ENCODE peak calls at places on chromosomes 3 and 15, in eight cellular contexts. T is hepatocyte, A is neural progenitor cell, I is neuronal stem cell, M is fibroblast of lung, S is astrocyte, Y is HepG2, G is osteoblast. J is an unnamed sample. For H3K27me3, the result is how much of the 10 kb centered on the place peaks cover.

GRCh38 chr3:50211930-50212329 is 6.9 kb downstream of the SLC38A3 start:
- DNase-seq in T (no peak), A (no peak), I (no peak), M (no peak), S (peak), Y (no peak), G (peak), J (no peak)

GRCh38 chr3:46383946-46384330 is 13.2 kb downstream of the CCR5 start:
- DNase-seq in T (no peak), A (no peak), I (no peak), M (no peak), S (no peak), Y (no peak), G (no peak), J (no peak)

GRCh38 chr3:50241163-50241562 is 5.2 kb downstream of the GNAI2 start:
- DNase-seq in T (peak), A (peak), I (peak), M (no peak), S (no peak), Y (no peak), G (no peak), J (no peak)

GRCh38 chr15:31567861-31568260 is 241.2 kb downstream of the KLF13 start:
- DNase-seq in T (no peak), A (no peak), I (no peak), M (no peak), S (no peak), Y (no peak), G (no peak), J (no peak)

GRCh38 chr15:28023422-28023821 is 75.7 kb downstream of the OCA2 start:
- DNase-seq in T (no peak), A (no peak), I (no peak), M (no peak), S (no peak), Y (no peak), G (no peak), J (no peak)

GRCh38 chr3:54185740-54186139 is 63.4 kb downstream of the CACNA2D3 start:
- DNase-seq in T (no peak), A (peak), I (no peak), M (no peak), S (no peak), Y (no peak), G (no peak), J (no peak)

GRCh38 chr3:23075478-23075877 is 127.6 kb upstream of the UBE2E2 start:
- DNase-seq in T (no peak), A (no peak), I (no peak), M (peak), S (peak), Y (no peak), G (peak), J (no peak)

GRCh38 chr15:101059381-101060341 is 140.5 kb downstream of the LRRK1 start:
- DNase-seq in T (no peak), A (no peak), I (no peak), M (no peak), S (no peak), Y (no peak), G (peak), J (no peak)

GRCh38 chr3:43451670-43452254 is 165.4 kb downstream of the SNRK start:
- DNase-seq in T (no peak), A (no peak), I (no peak), M (no peak), S (no peak), Y (no peak), G (no peak), J (no peak)

GRCh38 chr3:126389112-126389791 is 5.5 kb upstream of the CFAP100 start:
- DNase-seq in T (peak), A (peak), I (peak), M (peak), S (peak), Y (peak), G (peak), J (peak)

GRCh38 chr3:134665243-134665642 is 14.4 kb upstream of the KY start:
- DNase-seq in T (no peak), A (no peak), I (no peak), M (no peak), S (no peak), Y (no peak), G (no peak), J (no peak)

GRCh38 chr3:179026636-179027035 is 45.0 kb downstream of the ZMAT3 start:
- DNase-seq in T (no peak), A (no peak), I (no peak), M (peak), S (peak), Y (no peak), G (no peak), J (no peak)

GRCh38 chr3:16909802-16910201 is 25.0 kb downstream of the PLCL2 start:
- DNase-seq in T (no peak), A (no peak), I (no peak), M (no peak), S (no peak), Y (no peak), G (no peak), J (no peak)

GRCh38 chr15:74614744-74615312 is 808 bp upstream of the CLK3 start:
- DNase-seq in T (peak), A (peak), I (no peak), M (peak), S (peak), Y (no peak), G (peak), J (peak)

GRCh38 chr3:67897686-67898336 is 243.4 kb upstream of the SUCLG2 start:
- DNase-seq in T (no peak), A (no peak), I (no peak), M (no peak), S (no peak), Y (no peak), G (no peak), J (no peak)

GRCh38 chr3:173465112-173465511 is 67.6 kb downstream of the NLGN1 start:
- DNase-seq in T (no peak), A (peak), I (peak), M (peak), S (peak), Y (no peak), G (peak), J (peak)

GRCh38 chr3:55629432-55629831 is 142.3 kb upstream of the WNT5A start:
- DNase-seq in T (peak), A (no peak), I (no peak), M (no peak), S (peak), Y (no peak), G (no peak), J (no peak)

GRCh38 chr15:75827691-75828090 is 15.6 kb upstream of the UBE2Q2 start:
- DNase-seq in T (no peak), A (no peak), I (no peak), M (no peak), S (no peak), Y (no peak), G (no peak), J (no peak)
- H3K4me2 ChIP-seq in T (no peak), A (no peak), I (no peak), M (no peak), S (no peak), Y (no peak), G (no peak), J (no peak)

GRCh38 chr15:45385568-45385967 is 7.2 kb upstream of the GATM start:
- DNase-seq in T (no peak), A (no peak), I (no peak), M (no peak), S (no peak), Y (no peak), G (no peak), J (no peak)
- H3K27ac ChIP-seq in T (no peak), A (no peak), I (no peak), M (no peak), S (no peak), Y (peak), G (no peak), J (no peak)

DNA sequence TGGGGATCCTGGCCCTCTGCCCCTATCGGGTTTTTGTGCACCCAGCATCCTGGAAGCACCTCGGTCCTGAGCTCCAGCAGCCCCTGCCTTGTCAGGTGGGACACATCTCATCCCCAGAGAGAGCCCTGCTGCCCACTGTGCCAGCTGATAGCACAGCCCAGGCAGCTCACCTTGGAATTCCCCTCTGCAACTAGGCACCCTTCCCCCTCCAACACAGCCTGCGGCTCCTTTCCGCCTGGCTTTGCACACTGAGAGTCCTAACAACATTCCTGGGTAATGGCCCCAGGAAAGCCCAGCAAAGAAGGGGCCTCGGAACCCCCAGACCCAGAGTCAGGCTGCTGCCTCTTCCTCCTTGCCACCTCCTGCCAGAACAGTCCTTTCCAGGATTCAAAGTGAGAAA is 5.9 kb downstream of the HCN4 start:
- DNase-seq in T (no peak), A (no peak), I (no peak), M (no peak), S (no peak), Y (no peak), G (peak), J (no peak)
- H3K27me3 ChIP-seq in T (half or more), A (under half), I (under half), M (under half), S (half or more), Y (half or more), G (under half), J (under half)

GRCh38 chr3:29484633-29485032 is 203.8 kb downstream of the RBMS3 start:
- DNase-seq in T (no peak), A (no peak), I (no peak), M (no peak), S (no peak), Y (no peak), G (no peak), J (no peak)

GRCh38 chr3:29493109-29493508 is 212.2 kb downstream of the RBMS3 start:
- DNase-seq in T (no peak), A (no peak), I (no peak), M (no peak), S (no peak), Y (no peak), G (no peak), J (no peak)

GRCh38 chr3:29486087-29486486 is 205.2 kb downstream of the RBMS3 start:
- DNase-seq in T (no peak), A (no peak), I (no peak), M (peak), S (peak), Y (no peak), G (no peak), J (no peak)

GRCh38 chr3:29486917-29487316 is 206.0 kb downstream of the RBMS3 start:
- DNase-seq in T (no peak), A (no peak), I (no peak), M (no peak), S (no peak), Y (no peak), G (no peak), J (no peak)

GRCh38 chr3:29488922-29489321 is 208.1 kb downstream of the RBMS3 start:
- DNase-seq in T (no peak), A (no peak), I (no peak), M (peak), S (peak), Y (no peak), G (no peak), J (no peak)
- H3K4me2 ChIP-seq in T (no peak), A (no peak), I (no peak), M (no peak), S (no peak), Y (no peak), G (no peak), J (no peak)

DNA sequence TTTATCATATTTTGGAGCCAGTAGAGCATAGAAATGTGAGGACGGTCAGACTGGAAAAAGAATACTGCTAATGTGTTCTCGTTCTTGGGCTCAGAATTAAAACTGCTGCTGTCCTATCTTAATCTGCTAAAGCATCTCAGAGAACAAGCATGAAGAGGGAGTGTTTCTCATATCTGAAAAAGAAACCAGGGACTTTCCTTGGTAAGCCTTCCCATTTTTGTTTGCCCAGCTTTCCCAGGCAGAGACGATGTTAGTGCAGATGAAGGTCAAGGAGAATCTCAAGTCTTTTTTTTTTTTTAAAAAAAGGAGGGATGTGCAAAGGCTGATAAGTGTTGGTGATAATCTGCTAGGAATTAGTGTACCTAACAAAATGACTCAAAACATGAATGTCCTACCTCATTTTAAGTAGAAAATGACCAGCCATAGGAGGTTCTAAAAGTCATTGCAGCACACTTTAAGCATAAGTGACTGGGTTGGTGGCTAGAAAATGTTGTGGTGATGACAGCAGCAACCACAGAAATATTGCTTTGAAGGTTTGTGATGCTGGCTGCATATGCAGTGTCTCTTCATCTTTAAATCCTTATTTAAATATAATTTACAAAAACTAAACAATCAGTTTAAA is 55.1 kb downstream of the CMSS1 start:
- DNase-seq in T (no peak), A (no peak), I (no peak), M (no peak), S (no peak), Y (no peak), G (no peak), J (no peak)
- H3K27ac ChIP-seq in T (peak), A (no peak), I (no peak), M (peak), S (peak), Y (peak), G (peak), J (peak)

GRCh38 chr15:62280625-62281024 is 115.5 kb upstream of the C2CD4B start:
- DNase-seq in T (no peak), A (no peak), I (no peak), M (no peak), S (no peak), Y (no peak), G (no peak), J (no peak)

GRCh38 chr15:62275818-62276217 is 110.7 kb upstream of the C2CD4B start:
- DNase-seq in T (no peak), A (no peak), I (no peak), M (no peak), S (no peak), Y (no peak), G (no peak), J (no peak)

GRCh38 chr15:62278534-62278933 is 113.4 kb upstream of the C2CD4B start:
- DNase-seq in T (no peak), A (no peak), I (no peak), M (no peak), S (no peak), Y (no peak), G (no peak), J (no peak)

GRCh38 chr15:62272290-62272689 is 107.2 kb upstream of the C2CD4B start:
- DNase-seq in T (no peak), A (no peak), I (no peak), M (no peak), S (no peak), Y (no peak), G (no peak), J (no peak)

DNA sequence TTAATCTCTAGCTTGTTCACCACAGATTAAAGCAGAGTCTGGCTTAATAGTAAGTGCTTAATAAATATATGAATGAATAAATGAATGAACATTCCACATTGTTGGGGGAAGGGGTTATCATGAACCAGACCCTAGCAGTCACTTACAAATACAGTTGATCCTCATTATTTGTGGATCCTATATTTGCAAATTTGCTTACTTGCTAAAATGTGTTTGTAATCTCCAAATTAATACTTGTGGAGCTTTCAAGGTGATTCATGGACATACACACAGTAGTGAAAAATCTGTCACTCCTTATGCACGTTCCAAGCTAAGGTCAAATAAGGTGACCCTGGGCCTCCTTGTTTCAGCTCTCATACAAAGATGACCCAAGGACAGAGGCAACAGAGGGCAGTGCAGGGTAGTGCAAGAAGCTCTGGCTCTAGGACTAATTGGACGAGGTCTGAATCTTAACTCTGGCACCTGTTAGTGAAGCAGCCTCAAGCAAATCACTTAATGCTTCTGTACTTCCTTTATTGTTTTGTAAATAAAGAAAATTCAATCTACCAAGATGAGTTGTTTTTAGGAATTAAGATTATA is 112.8 kb upstream of the C2CD4B start:
- DNase-seq in T (no peak), A (peak), I (no peak), M (no peak), S (no peak), Y (no peak), G (no peak), J (no peak)
- H3K27me3 ChIP-seq in T (under half), A (under half), I (under half), M (under half), S (under half), Y (under half), G (half or more), J (under half)

DNA sequence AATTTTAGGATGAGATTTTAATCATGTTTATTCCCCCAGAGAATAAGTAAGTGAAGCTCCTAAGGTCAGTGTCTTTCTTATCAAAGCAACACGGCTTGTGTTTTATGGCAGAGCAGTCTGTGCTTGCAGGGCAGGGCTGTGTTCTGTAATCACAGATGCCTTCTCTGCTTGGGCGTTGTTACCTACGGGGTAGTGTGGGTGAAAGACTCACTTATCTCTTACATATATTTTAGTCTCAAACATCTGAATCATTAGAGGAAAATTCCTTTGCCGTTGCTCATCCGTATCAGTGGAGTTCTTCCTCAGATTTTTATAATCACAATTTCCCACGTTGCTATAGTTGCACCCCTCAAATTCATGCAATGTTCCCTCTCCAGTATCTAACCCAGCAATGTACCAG is 271.7 kb upstream of the MEIS2 start:
- DNase-seq in T (peak), A (no peak), I (no peak), M (no peak), S (no peak), Y (no peak), G (no peak), J (peak)
- H3K4me2 ChIP-seq in T (no peak), A (no peak), I (no peak), M (no peak), S (no peak), Y (no peak), G (no peak), J (no peak)

DNA sequence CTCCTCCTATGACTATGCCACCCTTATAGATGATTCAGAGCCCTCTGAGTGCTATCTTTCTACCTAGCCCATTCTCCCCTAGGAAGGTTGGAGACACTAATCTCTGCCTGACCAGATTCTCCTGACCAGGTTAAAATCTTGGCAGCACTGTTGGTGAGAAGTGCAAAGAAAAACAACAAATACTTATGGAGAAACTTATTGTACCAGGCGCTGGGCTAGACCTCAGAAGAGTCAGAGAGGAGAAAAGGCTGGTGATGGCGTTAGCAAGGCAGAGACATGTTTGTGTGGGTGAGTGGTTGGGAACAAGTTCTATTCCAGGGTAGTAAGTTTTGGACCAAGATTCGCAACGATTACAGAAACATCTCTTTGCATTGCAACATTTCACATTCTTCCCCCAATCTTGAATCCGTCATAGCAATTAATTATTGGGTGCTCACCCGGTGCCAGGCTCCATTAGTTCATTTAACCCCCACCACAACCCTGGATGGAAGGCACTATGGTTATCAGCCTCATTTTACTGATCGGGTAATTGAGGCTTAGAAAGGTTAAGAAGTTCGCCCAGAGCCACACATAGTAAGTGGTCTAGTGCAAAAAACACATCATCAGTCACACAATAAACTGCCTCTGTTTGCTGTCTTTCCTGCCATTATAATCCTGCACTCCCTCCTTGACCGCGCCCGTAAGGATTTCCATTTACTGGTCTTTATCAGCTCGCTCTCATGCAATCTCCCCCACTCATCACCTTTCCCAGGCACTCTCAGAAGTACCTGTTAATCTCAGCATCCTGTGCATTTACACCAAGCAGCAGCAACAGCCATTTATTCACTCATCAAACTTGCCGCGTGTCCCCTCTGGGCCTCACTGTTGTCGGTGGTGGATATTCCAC is 672 bp upstream of the TSPAN3 start:
- DNase-seq in T (no peak), A (no peak), I (no peak), M (peak), S (no peak), Y (no peak), G (peak), J (no peak)
- H3K27ac ChIP-seq in T (peak), A (no peak), I (no peak), M (no peak), S (no peak), Y (no peak), G (peak), J (no peak)